ENCODE peak calls at places on chromosomes 5 and 9, in six cellular contexts. One of them, this sample, is unnamed.

GRCh38 chr9:76456202-76456926 is 2.6 kb upstream of the GCNT1 start:
- DNase-seq in transverse colon: peak
- DNase-seq in uterus: no peak
- DNase-seq in fibroblast of villous mesenchyme: peak
- DNase-seq in CD8-positive, alpha-beta T cell: peak
- DNase-seq in gastrocnemius medialis: no peak
- DNase-seq in this sample: peak

GRCh38 chr9:37951671-37952579 is 48.0 kb upstream of the SLC25A51 start:
- DNase-seq in transverse colon: no peak
- DNase-seq in gastrocnemius medialis: no peak
- DNase-seq in uterus: no peak
- DNase-seq in CD8-positive, alpha-beta T cell: no peak
- DNase-seq in fibroblast of villous mesenchyme: no peak
- DNase-seq in this sample: no peak

GRCh38 chr9:117704024-117704575 is at the start of gene TLR4:
- DNase-seq in uterus: peak
- DNase-seq in gastrocnemius medialis: peak
- DNase-seq in CD8-positive, alpha-beta T cell: no peak
- DNase-seq in transverse colon: peak
- DNase-seq in fibroblast of villous mesenchyme: peak
- DNase-seq in this sample: peak

GRCh38 chr5:159040181-159040580 is 59.5 kb downstream of the EBF1 start:
- DNase-seq in gastrocnemius medialis: no peak
- DNase-seq in transverse colon: no peak
- DNase-seq in fibroblast of villous mesenchyme: no peak
- DNase-seq in CD8-positive, alpha-beta T cell: no peak
- DNase-seq in uterus: no peak
- DNase-seq in this sample: no peak

GRCh38 chr5:131610198-131611063 is 24.6 kb downstream of the RAPGEF6 start:
- DNase-seq in CD8-positive, alpha-beta T cell: no peak
- DNase-seq in gastrocnemius medialis: no peak
- DNase-seq in transverse colon: no peak
- DNase-seq in uterus: no peak
- DNase-seq in fibroblast of villous mesenchyme: peak
- DNase-seq in this sample: peak

GRCh38 chr9:114319147-114319546 is 3.8 kb upstream of the ORM1 start:
- DNase-seq in fibroblast of villous mesenchyme: no peak
- DNase-seq in CD8-positive, alpha-beta T cell: no peak
- DNase-seq in transverse colon: no peak
- DNase-seq in uterus: peak
- DNase-seq in gastrocnemius medialis: no peak
- DNase-seq in this sample: no peak

GRCh38 chr5:135169753-135170152 is 135.7 kb upstream of the PITX1 start:
- DNase-seq in uterus: no peak
- DNase-seq in CD8-positive, alpha-beta T cell: no peak
- DNase-seq in gastrocnemius medialis: no peak
- DNase-seq in transverse colon: no peak
- DNase-seq in fibroblast of villous mesenchyme: no peak
- DNase-seq in this sample: no peak

GRCh38 chr5:139684881-139685749 is 37.0 kb downstream of the CXXC5 start:
- DNase-seq in CD8-positive, alpha-beta T cell: no peak
- DNase-seq in gastrocnemius medialis: peak
- DNase-seq in uterus: no peak
- DNase-seq in transverse colon: no peak
- DNase-seq in fibroblast of villous mesenchyme: no peak
- DNase-seq in this sample: no peak

GRCh38 chr9:72362680-72363139 is 2.3 kb downstream of the ZFAND5 start:
- DNase-seq in fibroblast of villous mesenchyme: peak
- DNase-seq in gastrocnemius medialis: peak
- DNase-seq in CD8-positive, alpha-beta T cell: no peak
- DNase-seq in uterus: peak
- DNase-seq in transverse colon: peak
- DNase-seq in this sample: peak

GRCh38 chr5:159286420-159287035 is 23.4 kb downstream of the UBLCP1 start:
- DNase-seq in uterus: no peak
- DNase-seq in transverse colon: no peak
- DNase-seq in gastrocnemius medialis: no peak
- DNase-seq in CD8-positive, alpha-beta T cell: no peak
- DNase-seq in fibroblast of villous mesenchyme: peak
- DNase-seq in this sample: peak

GRCh38 chr9:134004881-134005280 is 12.8 kb upstream of the VAV2 start:
- DNase-seq in gastrocnemius medialis: no peak
- DNase-seq in uterus: no peak
- DNase-seq in fibroblast of villous mesenchyme: no peak
- DNase-seq in CD8-positive, alpha-beta T cell: no peak
- DNase-seq in transverse colon: no peak
- DNase-seq in this sample: no peak

DNA sequence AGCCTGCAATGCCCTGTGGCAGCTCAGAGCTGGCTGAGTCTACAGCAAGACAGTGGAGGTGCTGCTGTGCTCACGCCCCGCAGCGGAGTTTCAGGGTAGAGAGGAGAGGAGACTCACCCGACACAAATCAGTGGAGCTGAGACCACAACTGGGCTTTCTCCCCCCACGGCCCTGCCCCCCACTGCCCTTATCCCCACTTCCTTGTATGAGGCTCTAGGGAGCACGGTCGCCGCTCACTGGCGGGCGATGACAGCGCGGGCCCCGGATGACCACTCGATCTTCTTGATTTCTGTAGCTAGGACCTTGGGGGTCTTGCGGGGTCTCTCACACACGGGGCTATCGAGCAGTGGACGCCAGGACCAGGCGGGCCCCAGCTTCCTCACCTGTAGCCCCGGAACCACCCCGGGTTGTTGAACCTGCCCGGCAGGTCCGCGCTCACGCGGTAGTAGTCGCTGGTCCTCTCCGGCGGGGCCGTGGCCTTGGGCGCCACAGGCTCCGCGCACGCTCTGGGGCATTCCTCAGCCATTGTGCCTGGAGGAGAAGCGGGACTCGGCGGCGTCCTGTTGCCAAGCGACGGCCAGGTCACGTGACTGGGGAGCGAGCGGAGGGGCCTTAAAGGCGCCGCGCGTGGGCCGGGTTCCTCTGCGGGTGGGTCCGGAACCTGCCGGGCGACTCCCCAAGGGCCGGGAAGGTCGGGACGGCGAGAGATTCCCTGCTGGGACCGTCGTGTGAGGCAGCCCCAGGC is 984 bp upstream of the MRPS2 start:
- DNase-seq in gastrocnemius medialis: peak
- DNase-seq in uterus: peak
- DNase-seq in transverse colon: peak
- DNase-seq in CD8-positive, alpha-beta T cell: peak
- DNase-seq in fibroblast of villous mesenchyme: peak
- DNase-seq in this sample: peak
- TF ChIP-seq CTCF in gastrocnemius medialis: no peak
- TF ChIP-seq CTCF in uterus: peak
- TF ChIP-seq CTCF in transverse colon: no peak
- TF ChIP-seq CTCF in CD8-positive, alpha-beta T cell: no peak
- TF ChIP-seq CTCF in fibroblast of villous mesenchyme: no peak
- TF ChIP-seq CTCF in this sample: no peak

DNA sequence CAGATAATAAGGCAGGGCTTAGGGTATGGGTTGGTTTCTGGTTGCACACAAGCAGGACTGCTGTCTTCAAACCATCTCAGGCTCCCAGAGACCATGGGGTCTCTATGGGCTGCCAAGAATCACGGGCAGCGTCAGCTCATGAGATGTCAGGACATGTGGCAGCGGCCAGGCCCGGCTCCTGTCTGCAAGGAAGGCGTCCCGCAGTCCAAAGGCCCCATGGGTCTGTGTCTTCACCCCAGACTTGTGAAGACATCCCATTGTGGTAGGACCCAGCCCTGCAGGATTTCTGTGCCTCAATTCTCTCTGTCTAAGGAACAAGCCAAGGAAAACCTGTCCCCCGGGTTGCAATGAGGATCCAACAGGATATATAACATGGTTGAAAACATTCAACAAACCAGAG is 32.6 kb downstream of the IPPK start:
- DNase-seq in gastrocnemius medialis: no peak
- DNase-seq in CD8-positive, alpha-beta T cell: no peak
- DNase-seq in fibroblast of villous mesenchyme: no peak
- DNase-seq in uterus: peak
- DNase-seq in transverse colon: no peak
- DNase-seq in this sample: no peak
- H3K4me3 ChIP-seq in gastrocnemius medialis: no peak
- H3K4me3 ChIP-seq in CD8-positive, alpha-beta T cell: no peak
- H3K4me3 ChIP-seq in fibroblast of villous mesenchyme: no peak
- H3K4me3 ChIP-seq in uterus: no peak
- H3K4me3 ChIP-seq in transverse colon: no peak
- H3K4me3 ChIP-seq in this sample: no peak

GRCh38 chr5:88190106-88190834 is 78.4 kb downstream of the TMEM161B start:
- DNase-seq in gastrocnemius medialis: no peak
- DNase-seq in fibroblast of villous mesenchyme: no peak
- DNase-seq in uterus: no peak
- DNase-seq in CD8-positive, alpha-beta T cell: no peak
- DNase-seq in transverse colon: no peak
- DNase-seq in this sample: no peak
- TF ChIP-seq CTCF in gastrocnemius medialis: no peak
- TF ChIP-seq CTCF in fibroblast of villous mesenchyme: no peak
- TF ChIP-seq CTCF in uterus: no peak
- TF ChIP-seq CTCF in CD8-positive, alpha-beta T cell: no peak
- TF ChIP-seq CTCF in transverse colon: no peak
- TF ChIP-seq CTCF in this sample: no peak

DNA sequence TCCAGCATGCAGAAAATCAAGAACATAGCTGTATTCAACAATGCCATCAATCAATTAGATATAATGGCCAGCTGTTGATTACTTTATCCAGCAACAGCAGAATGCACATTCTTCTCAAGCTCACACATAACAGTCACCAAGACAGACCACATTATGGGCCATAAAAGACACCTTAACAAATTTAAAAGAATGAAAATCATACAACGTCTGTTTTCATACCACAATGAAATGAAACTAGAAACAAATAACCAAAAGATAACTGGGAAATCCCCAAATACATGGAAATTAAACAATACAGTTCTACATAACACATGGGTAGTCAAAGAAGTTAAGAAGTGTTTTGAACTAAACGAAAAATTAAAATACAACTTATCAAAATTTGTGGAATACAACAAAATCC is 130.9 kb upstream of the GNA14 start:
- DNase-seq in uterus: no peak
- DNase-seq in fibroblast of villous mesenchyme: no peak
- DNase-seq in gastrocnemius medialis: no peak
- DNase-seq in CD8-positive, alpha-beta T cell: no peak
- DNase-seq in transverse colon: no peak
- DNase-seq in this sample: no peak
- H3K4me3 ChIP-seq in uterus: no peak
- H3K4me3 ChIP-seq in fibroblast of villous mesenchyme: no peak
- H3K4me3 ChIP-seq in gastrocnemius medialis: no peak
- H3K4me3 ChIP-seq in CD8-positive, alpha-beta T cell: no peak
- H3K4me3 ChIP-seq in transverse colon: no peak
- H3K4me3 ChIP-seq in this sample: no peak

GRCh38 chr9:89956331-89956730 is 351.5 kb downstream of the GADD45G start:
- DNase-seq in transverse colon: no peak
- DNase-seq in CD8-positive, alpha-beta T cell: no peak
- DNase-seq in gastrocnemius medialis: no peak
- DNase-seq in fibroblast of villous mesenchyme: no peak
- DNase-seq in uterus: no peak
- DNase-seq in this sample: no peak
- TF ChIP-seq CTCF in transverse colon: no peak
- TF ChIP-seq CTCF in CD8-positive, alpha-beta T cell: no peak
- TF ChIP-seq CTCF in gastrocnemius medialis: no peak
- TF ChIP-seq CTCF in fibroblast of villous mesenchyme: no peak
- TF ChIP-seq CTCF in uterus: no peak
- TF ChIP-seq CTCF in this sample: no peak

DNA sequence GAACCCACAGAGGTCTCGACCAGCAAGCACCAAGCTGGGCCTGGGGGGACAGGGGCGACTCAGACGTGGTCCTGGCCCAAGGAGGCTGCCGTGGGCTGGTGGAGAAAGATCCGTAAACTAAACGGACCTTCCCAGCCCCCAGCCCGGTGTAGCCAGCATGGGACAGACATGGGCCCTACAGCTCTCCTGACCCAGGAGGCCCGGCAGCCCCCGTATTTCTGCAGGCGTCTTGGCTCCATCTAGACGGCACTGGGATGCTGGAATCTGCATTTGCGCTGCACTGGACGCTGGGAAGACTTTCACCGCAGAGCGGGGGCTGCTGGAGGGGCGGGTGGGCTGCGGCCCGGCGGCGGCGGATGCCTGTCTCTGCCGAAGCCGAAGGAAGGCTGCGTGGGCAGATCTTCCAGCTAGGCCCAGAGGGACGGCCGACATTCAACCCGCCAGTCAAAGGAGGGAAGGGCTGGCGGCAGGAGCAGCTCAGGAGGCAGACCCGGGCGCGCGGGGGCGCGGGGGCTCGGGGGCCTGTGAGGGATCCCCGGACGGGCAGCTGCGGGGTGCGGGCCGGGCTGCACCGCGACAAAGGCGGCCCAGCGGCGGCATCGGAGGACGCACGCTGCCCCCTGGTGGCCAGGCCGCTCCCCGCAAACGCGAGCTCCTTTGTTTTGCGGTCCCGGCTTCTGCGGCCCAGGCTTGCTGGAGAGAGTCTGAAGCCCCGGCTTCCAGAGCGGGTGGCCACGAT is 266.2 kb downstream of the NSG2 start:
- DNase-seq in transverse colon: peak
- DNase-seq in uterus: peak
- DNase-seq in CD8-positive, alpha-beta T cell: peak
- DNase-seq in fibroblast of villous mesenchyme: peak
- DNase-seq in gastrocnemius medialis: peak
- DNase-seq in this sample: peak
- H3K4me3 ChIP-seq in transverse colon: peak
- H3K4me3 ChIP-seq in uterus: no peak
- H3K4me3 ChIP-seq in CD8-positive, alpha-beta T cell: no peak
- H3K4me3 ChIP-seq in fibroblast of villous mesenchyme: peak
- H3K4me3 ChIP-seq in gastrocnemius medialis: peak
- H3K4me3 ChIP-seq in this sample: peak

This sample was measured in foreskin fibroblast.